ENCODE peak calls at places on chromosome 16, in nine cellular contexts. N, I, Z, K, F, X, W, J and E are unnamed samples.

GRCh38 chr16:68893710-68894705 is 50.7 kb downstream of the TANGO6 start:
- DNase-seq in K (no peak), I (peak), X (no peak), J (no peak), N (peak), W (peak), Z (peak), F (peak), E (no peak)

GRCh38 chr16:31876955-31877828 is 3.6 kb downstream of the ZNF267 start:
- DNase-seq in Z (peak), X (peak), W (no peak), K (no peak), N (peak), J (no peak), F (peak), I (no peak), E (peak)

GRCh38 chr16:17467923-17468540 is 2.7 kb downstream of the XYLT1 start:
- DNase-seq in Z (peak), K (peak), F (peak), X (no peak), W (peak), I (peak), J (peak), N (no peak), E (no peak)

GRCh38 chr16:87954826-87955225 is 3.6 kb downstream of the BANP start:
- DNase-seq in Z (no peak), I (peak), W (no peak), J (no peak), K (no peak), N (no peak), X (no peak), F (no peak), E (no peak)

GRCh38 chr16:76194621-76195015 is 82.6 kb upstream of the CNTNAP4 start:
- DNase-seq in Z (peak), J (no peak), W (no peak), F (peak), X (no peak), I (no peak), K (no peak), N (peak), E (no peak)

GRCh38 chr16:89347807-89348206 is 130.3 kb downstream of the ZNF778 start:
- DNase-seq in J (no peak), W (no peak), Z (no peak), I (no peak), X (no peak), N (no peak), K (peak), F (no peak), E (no peak)

GRCh38 chr16:78906135-78906534 is 694.4 kb downstream of the MAF start:
- DNase-seq in K (no peak), F (no peak), I (no peak), X (no peak), Z (no peak), W (no peak), N (no peak), J (no peak), E (no peak)

GRCh38 chr16:28873543-28874201 is 4.6 kb upstream of the ATP2A1 start:
- DNase-seq in W (no peak), J (peak), I (peak), Z (peak), X (no peak), N (peak), F (peak), K (no peak), E (no peak)

GRCh38 chr16:87728026-87728425 is 37.8 kb downstream of the KLHDC4 start:
- DNase-seq in I (no peak), Z (no peak), K (no peak), X (no peak), N (peak), W (no peak), J (no peak), F (peak), E (no peak)

GRCh38 chr16:72174726-72175125 is 2.8 kb upstream of the PMFBP1 start:
- DNase-seq in Z (no peak), W (no peak), I (no peak), X (no peak), N (no peak), K (no peak), F (no peak), J (no peak), E (no peak)

GRCh38 chr16:4214215-4214621 is 27.7 kb downstream of the SRL start:
- DNase-seq in W (no peak), K (peak), Z (peak), N (peak), I (no peak), X (peak), F (peak), J (no peak), E (peak)

GRCh38 chr16:53068423-53068833 is 13.6 kb downstream of the CHD9 start:
- DNase-seq in F (no peak), N (no peak), Z (no peak), K (no peak), I (no peak), X (no peak), J (no peak), W (no peak), E (no peak)

GRCh38 chr16:49695782-49696413 is 160.0 kb downstream of the ZNF423 start:
- DNase-seq in X (no peak), I (no peak), J (no peak), W (no peak), N (no peak), F (no peak), K (no peak), Z (no peak), E (no peak)

GRCh38 chr16:88938933-88939813 is 37.8 kb downstream of the CBFA2T3 start:
- DNase-seq in J (no peak), W (peak), N (no peak), X (no peak), I (no peak), F (no peak), Z (peak), K (no peak), E (no peak)

DNA sequence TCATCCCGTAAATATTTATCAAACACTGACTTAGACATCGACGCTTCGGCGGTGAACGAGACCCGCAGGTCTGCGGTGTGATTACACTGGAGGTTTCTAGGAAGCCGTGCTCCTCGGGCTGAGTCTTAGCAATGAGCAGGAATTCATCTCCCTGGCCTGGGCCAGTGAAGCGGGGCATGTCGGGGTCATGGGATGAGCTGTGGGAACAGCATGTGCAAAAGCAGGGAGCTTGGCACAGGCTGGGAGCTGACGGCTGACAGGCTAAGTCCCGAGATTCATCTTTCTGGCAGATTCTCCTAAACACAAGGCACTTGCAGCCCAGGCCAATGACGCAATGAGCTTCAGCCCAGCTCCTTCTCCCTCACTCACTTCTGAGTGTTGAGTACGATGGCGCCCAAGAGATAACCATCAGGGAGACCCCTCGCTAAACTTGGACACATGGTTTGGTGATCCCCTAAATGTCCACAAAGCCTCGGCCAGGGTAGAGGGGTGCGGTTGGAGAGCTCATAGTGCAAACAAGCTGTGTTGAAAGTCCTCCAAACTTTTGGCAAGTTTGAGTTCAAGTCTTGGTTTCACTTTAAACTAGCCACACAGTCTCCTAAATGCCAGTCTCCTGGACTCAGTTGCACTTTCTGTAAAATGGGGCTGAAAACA is 12.8 kb downstream of the CRISPLD2 start:
- DNase-seq in J (peak), W (peak), F (peak), I (peak), X (peak), N (peak), Z (peak), K (peak), E (peak)
- H3K4me3 ChIP-seq in J (peak), W (no peak), F (no peak), I (no peak), X (no peak), N (no peak), Z (peak), K (no peak), E (peak)

DNA sequence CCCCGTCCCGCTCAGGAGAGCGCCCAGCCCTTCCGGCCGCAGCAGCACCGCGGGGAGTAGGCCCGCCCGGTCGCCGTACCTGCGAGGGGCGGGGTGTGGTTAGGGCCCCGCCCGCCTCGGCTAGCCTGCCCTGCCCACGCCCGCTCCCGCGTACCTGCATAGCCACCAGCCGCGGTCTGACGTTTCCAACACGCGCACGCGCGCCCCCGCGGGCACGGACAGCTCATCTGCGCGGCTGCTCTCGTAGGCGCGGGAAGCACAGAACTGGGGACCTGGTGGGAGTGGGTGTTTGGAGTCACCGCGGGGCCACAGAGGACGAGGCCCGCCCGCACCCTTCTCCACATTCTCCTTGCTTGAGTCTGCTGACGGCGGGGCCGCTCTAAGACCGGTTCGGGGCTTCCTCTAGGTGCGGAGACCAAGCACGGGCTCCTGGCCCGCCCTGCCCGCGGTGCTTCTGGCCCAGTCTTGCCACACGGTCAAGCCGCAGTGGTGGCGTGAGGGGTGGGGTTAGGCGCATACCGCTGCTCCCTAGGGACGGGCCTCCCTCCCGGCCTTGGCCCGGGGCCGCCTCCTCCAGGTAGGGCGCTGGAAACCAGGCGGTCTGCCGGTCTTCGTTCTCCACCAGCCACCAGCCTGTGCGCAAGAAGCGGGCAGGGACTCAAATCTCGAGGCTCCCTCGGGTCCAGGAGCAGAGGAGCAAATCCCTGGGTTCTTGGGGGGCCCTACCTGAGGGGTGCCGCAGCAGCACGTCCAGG is 1.8 kb downstream of the NOXO1 start:
- DNase-seq in Z (no peak), K (peak), W (no peak), N (no peak), I (peak), J (peak), X (no peak), F (peak), E (no peak)
- H3K4me3 ChIP-seq in Z (no peak), K (no peak), W (no peak), N (no peak), I (no peak), J (peak), X (no peak), F (no peak), E (no peak)

DNA sequence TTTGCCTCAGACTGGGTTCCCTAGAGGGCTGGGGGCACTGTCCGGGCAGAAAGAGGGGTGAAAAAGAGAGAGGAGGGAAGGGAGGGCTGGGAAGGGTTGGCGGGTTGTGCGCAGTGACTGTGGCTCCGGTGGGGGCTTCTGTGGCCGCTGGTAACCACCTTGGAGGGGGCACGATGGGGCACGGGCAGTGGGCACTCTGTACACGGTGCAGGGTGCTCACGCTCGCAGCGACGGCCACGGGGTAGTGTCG is 591 bp downstream of the PLLP start:
- DNase-seq in F (no peak), I (no peak), X (no peak), J (no peak), W (no peak), Z (no peak), N (no peak), K (no peak), E (no peak)
- H3K4me3 ChIP-seq in F (peak), I (peak), X (no peak), J (peak), W (no peak), Z (no peak), N (peak), K (peak), E (no peak)

DNA sequence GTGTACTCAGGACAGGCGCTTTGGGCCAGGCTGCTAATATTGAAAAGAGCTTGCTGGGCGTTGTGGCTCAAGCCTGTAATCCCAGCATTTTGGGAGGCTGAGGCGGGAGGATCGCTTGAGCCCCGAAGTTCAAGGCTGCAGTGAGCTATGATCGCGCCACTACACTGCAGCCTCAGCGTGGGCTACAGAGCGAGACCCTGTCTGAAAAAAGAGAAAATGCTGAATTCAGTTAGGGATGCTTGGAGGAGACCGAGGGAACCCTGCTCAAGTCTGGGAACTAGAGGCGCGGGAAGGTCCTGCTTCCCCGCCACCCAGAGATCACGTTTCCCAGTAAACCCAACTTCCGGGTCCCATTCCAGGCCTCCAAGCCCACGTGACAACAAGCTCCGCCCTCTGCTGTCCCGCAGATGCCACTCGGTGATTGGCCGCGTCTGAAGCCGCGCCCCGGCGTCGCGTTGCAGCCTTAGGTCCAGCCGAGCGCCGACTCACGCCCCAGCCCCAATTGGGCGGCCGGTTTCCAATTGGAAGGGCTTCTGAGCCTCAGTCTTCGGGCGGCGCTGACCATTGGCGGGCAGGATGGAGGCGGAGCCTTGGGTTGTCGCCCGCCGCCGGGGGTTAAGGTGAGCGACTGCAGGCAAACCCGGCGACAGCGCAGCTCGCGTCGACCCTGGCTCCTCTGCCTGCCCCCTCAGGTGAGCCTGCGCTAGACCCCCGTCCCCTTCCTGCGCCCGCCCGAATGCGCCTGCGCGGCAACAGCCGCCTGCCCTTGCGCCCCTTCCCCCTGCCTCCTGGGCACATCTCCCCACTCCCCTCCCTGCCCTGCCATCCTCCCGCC is at the start of gene PHKG2:
- DNase-seq in J (peak), Z (peak), F (peak), X (peak), K (peak), I (peak), N (peak), W (peak), E (peak)
- H3K4me3 ChIP-seq in J (peak), Z (peak), F (peak), X (peak), K (peak), I (peak), N (peak), W (peak), E (peak)

GRCh38 chr16:57540387-57540786 is 2.1 kb upstream of the ADGRG5 start:
- DNase-seq in F (no peak), J (peak), I (no peak), K (no peak), W (no peak), X (no peak), N (no peak), Z (no peak), E (no peak)

GRCh38 chr16:57548424-57548823 is 6.0 kb downstream of the ADGRG5 start:
- DNase-seq in I (no peak), X (no peak), W (no peak), Z (no peak), F (no peak), K (no peak), J (no peak), N (no peak), E (no peak)

GRCh38 chr16:57540906-57541753 is 1.3 kb upstream of the ADGRG5 start:
- DNase-seq in I (no peak), N (no peak), F (no peak), W (no peak), Z (no peak), K (peak), J (no peak), X (no peak), E (no peak)

GRCh38 chr16:57541754-57542435 is 548 bp upstream of the ADGRG5 start:
- DNase-seq in I (no peak), X (no peak), Z (no peak), F (no peak), K (no peak), N (no peak), J (no peak), W (no peak), E (no peak)

DNA sequence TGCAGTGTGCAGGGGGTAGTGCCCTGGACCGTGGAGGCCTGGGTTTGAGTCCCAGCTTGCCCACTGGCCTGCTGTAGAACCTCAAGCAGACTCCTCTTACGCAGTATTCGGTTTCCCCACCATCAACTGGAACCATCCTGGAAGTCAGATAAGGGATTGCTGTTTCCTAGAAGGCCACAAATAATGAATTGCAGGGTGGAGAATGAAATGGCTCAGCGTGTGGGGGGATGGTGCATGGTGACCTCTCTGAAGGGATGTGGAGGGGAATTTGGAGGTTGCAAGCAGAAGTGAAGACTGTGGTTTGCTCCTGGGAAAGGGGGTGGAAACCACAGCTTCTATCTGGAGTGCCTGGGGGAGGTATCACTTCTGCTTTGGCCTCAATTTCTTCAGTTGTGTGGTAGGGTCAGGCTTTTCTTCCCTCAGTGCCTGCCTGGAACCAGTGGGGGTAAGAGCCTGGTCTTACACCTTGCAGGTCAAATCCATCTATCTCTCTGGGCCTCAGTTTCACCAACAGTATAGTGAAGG is 1.7 kb downstream of the ADGRG5 start:
- DNase-seq in Z (no peak), W (no peak), N (no peak), I (no peak), F (peak), X (no peak), K (no peak), J (peak), E (no peak)
- H3K4me3 ChIP-seq in Z (no peak), W (no peak), N (no peak), I (no peak), F (no peak), X (no peak), K (peak), J (no peak), E (no peak)

DNA sequence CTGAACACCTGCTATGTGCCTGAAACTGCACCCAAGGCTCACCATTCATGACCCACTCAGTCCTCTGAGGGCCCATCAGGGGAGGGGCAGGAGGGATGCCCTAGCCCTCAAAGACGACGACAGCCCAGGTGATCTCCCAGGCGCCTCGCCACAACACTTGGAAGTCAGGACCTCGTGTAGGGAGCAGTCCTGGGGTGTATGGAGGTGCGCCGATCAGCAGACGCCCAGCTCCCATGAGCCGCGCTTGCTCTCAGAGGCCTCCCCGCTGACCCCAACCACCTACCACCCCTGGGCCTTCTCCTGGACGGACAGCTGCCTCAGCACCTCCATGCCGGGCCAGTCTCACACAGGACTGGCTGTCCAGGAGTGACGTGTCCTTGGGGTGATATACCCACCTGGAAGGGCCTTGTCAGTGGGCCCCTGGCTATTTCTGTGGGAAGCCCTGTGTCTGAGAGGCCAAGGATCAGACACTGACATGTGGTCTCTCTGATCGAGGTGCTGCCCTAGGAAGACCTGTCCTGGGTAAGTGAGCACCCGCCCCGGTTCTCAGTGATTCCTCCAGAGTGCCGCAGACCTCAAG is 26.7 kb downstream of the KDM8 start:
- DNase-seq in W (no peak), J (no peak), F (no peak), X (no peak), N (no peak), I (no peak), K (peak), Z (no peak), E (no peak)
- H3K4me3 ChIP-seq in W (no peak), J (no peak), F (no peak), X (no peak), N (no peak), I (no peak), K (no peak), Z (no peak), E (no peak)

DNA sequence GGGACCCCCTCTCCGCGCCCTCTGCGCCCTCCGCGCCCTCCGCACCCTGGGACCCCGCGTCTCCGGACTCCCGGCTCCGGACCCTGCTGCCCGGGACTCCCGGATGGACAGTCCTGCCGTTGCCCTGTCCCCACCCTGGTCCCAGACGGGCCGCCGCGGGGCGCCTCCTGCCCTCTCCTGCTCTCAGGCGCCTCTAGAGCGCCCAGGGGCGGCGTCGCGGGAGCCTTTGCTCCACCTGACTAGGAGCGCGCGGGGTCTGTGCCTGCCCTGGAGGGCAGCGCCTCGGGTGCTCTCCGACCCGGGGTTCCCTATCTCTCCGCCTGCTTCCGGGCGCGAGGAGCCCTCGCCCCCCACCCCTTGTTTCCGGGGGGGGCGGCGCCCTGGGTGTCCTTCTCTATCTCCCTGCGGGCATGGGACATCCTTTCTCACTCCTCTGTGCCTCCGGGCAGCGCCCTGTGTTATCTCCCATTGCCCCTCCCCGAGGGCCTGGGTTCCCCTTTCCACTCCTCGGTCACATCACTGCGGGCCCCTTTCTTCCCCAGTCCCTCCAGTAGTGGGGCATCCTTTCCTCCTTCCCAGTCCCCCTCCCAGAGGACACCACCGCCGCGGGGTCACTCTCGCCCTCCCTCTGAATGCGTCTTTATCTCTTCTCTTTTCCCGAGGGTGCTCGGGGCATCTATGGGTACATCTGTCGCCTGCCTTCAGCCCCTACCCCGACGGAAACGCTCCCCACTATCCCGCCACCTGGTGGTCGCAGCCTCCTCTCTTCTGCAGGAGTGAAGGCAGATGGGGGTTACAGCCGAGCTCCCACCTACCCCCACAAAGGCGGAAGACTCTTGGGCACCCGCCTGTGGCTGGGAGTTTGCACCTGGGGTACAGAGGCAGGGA is 865 bp downstream of the PRKCB start:
- DNase-seq in J (peak), F (no peak), Z (no peak), N (no peak), I (no peak), W (peak), X (no peak), K (peak), E (no peak)
- H3K4me3 ChIP-seq in J (peak), F (peak), Z (no peak), N (no peak), I (no peak), W (no peak), X (no peak), K (peak), E (no peak)